ENCODE peak calls at places on chromosomes 6 and 20, in four cellular contexts. E, Q, J and B are unnamed samples.
A peak's percentile ranks its signal among the peaks of the same experiment; 100 is the strongest.

GRCh38 chr20:57680934-57681914 is 28.6 kb downstream of the PMEPA1 start:
- DNase-seq in E (no peak), Q (peak; percentile 40), J (no peak), B (no peak)

GRCh38 chr20:37727247-37727956 is 33.6 kb downstream of the CTNNBL1 start:
- DNase-seq in E (no peak), Q (no peak), J (no peak), B (no peak)

GRCh38 chr6:98653171-98653570 is 181.2 kb upstream of the POU3F2 start:
- DNase-seq in E (no peak), Q (no peak), J (no peak), B (no peak)

GRCh38 chr6:13461352-13461751 is 26.0 kb downstream of the GFOD1 start:
- DNase-seq in E (no peak), Q (no peak), J (no peak), B (no peak)

GRCh38 chr20:3842332-3842930 is 4.2 kb upstream of the MAVS start:
- DNase-seq in E (no peak), Q (no peak), J (no peak), B (no peak)

GRCh38 chr20:25039697-25040437 is 18.1 kb downstream of the ACSS1 start:
- DNase-seq in E (no peak), Q (no peak), J (no peak), B (no peak)

GRCh38 chr20:56069016-56069415 is 63.7 kb upstream of the CBLN4 start:
- DNase-seq in E (no peak), Q (no peak), J (no peak), B (no peak)

GRCh38 chr20:43459022-43459942 is 1.6 kb downstream of the SRSF6 start:
- DNase-seq in E (no peak), Q (no peak), J (peak; percentile 43), B (no peak)

GRCh38 chr6:139595183-139595582 is 220.7 kb upstream of the CITED2 start:
- DNase-seq in E (no peak), Q (no peak), J (no peak), B (no peak)

GRCh38 chr6:160073272-160073671 is 48.3 kb upstream of the SLC22A1 start:
- DNase-seq in E (no peak), Q (no peak), J (no peak), B (no peak)

GRCh38 chr6:5084787-5085637 is at the start of gene PPP1R3G:
- DNase-seq in E (peak; percentile 60), Q (no peak), J (no peak), B (no peak)

GRCh38 chr20:36959242-36959641 is 7.7 kb upstream of the SAMHD1 start:
- DNase-seq in E (no peak), Q (no peak), J (no peak), B (no peak)

DNA sequence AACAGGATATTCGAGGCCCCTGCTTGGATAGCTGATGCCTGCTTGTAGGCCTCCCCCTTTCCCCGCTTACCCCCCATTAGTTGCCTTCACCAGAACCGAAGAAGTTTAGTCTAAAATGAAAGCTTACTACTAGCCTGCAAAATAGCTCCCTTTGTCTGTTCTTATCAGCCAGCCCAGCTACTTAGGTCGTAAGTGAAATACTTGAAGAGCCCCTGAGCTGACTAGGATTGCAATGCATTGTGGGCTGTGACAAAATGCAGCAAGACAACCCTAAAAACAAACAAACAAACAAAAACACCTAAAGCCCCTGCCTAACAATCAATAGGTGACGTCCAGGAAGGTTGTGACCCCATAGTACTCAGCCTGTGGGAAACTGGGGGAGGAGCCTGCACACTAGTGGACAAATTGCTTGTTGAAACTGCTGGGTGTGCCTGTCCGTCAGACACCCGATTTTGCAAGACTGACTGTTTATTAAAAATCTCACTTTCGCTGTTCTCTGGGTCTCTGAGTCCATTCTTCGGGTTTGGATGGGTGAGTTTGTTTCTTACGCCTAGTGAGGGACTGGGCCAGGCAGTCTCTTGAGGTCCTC is 104.9 kb upstream of the DUSP22 start:
- DNase-seq in E (no peak), Q (no peak), J (no peak), B (no peak)
- TF ChIP-seq NRF1 in E (no peak), Q (no peak), J (no peak), B (no peak)

GRCh38 chr6:43796910-43797890 is 27.2 kb downstream of the VEGFA start:
- DNase-seq in E (no peak), Q (no peak), J (no peak), B (no peak)

GRCh38 chr6:43800746-43801488 is 30.9 kb downstream of the VEGFA start:
- DNase-seq in E (no peak), Q (no peak), J (no peak), B (no peak)

GRCh38 chr6:43799671-43800623 is 29.9 kb downstream of the VEGFA start:
- DNase-seq in E (no peak), Q (no peak), J (no peak), B (no peak)

GRCh38 chr6:43797919-43798318 is 27.9 kb downstream of the VEGFA start:
- DNase-seq in E (no peak), Q (no peak), J (no peak), B (no peak)

DNA sequence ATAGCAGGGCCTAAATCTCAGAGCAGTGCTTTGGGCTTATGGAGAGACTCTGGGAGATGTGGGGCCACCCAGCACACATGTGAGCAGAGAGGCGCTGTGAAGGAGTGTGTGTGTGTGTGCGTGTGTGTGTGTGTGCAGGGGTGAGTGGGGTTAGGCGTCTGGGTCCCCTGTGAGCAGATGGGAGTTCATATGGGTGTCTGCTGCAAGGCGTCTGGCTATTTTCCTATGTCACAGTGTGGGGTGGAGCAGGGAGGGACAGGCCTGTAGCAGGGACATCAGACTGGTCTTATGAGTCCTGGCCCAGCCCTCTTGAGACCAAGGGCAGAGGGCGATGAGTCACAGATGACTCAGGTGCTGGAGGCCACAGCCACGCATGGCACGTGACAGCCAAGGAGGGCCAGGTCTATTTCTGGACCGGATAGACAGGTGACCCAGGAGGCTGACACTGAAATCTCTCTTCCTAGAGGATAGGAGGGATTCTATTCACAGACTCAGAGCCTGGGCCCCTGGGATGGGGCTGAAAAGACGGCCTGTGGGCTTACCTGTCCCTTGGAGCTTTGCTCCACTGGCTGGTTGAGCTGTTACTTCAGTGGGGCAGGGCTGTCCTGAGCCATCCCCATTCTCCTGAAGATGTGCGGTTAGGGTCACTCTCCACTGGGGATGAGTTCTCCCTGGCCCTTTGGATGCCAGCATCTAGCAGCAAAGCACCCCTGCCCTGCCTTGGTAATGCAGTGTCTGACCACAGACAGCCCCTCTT is 28.9 kb downstream of the VEGFA start:
- DNase-seq in E (peak; percentile 66), Q (peak; percentile 34), J (peak; percentile 87), B (no peak)
- TF ChIP-seq NRF1 in E (no peak), Q (no peak), J (peak; percentile 71), B (no peak)

GRCh38 chr20:40110241-40110910 is 578.7 kb downstream of the MAFB start:
- DNase-seq in E (no peak), Q (no peak), J (no peak), B (no peak)

GRCh38 chr20:40108321-40108720 is 580.7 kb downstream of the MAFB start:
- DNase-seq in E (no peak), Q (no peak), J (no peak), B (no peak)

DNA sequence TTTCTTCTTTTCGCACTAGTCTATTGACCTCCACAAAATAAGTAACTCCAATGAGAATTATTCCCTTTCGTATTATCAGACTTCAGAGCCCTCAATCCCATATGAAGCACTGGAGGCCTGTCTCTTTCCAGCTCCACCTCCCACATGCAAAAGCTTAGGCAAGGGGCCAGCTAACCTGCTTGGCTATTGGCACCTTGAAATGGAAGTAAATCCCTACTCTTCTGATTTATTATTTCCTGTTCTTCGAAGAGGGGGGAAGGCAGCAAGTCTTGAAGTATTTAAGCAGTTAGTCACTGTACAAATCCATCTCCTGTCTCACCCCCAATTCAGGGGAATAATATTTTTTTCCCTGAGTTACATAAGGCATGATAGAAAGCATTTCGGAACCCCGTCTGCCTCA is 577.8 kb downstream of the MAFB start:
- DNase-seq in E (no peak), Q (no peak), J (no peak), B (no peak)
- TF ChIP-seq NRF1 in E (no peak), Q (no peak), J (no peak), B (no peak)

GRCh38 chr20:48875914-48876240 is 45.6 kb upstream of the ARFGEF2 start:
- DNase-seq in E (no peak), Q (no peak), J (peak; percentile 22), B (no peak)

GRCh38 chr20:48877299-48877698 is 44.2 kb upstream of the ARFGEF2 start:
- DNase-seq in E (no peak), Q (no peak), J (no peak), B (no peak)

GRCh38 chr20:48878849-48879248 is 42.7 kb upstream of the ARFGEF2 start:
- DNase-seq in E (no peak), Q (no peak), J (no peak), B (no peak)

GRCh38 chr20:48879609-48880008 is 41.9 kb upstream of the ARFGEF2 start:
- DNase-seq in E (no peak), Q (no peak), J (no peak), B (no peak)

DNA sequence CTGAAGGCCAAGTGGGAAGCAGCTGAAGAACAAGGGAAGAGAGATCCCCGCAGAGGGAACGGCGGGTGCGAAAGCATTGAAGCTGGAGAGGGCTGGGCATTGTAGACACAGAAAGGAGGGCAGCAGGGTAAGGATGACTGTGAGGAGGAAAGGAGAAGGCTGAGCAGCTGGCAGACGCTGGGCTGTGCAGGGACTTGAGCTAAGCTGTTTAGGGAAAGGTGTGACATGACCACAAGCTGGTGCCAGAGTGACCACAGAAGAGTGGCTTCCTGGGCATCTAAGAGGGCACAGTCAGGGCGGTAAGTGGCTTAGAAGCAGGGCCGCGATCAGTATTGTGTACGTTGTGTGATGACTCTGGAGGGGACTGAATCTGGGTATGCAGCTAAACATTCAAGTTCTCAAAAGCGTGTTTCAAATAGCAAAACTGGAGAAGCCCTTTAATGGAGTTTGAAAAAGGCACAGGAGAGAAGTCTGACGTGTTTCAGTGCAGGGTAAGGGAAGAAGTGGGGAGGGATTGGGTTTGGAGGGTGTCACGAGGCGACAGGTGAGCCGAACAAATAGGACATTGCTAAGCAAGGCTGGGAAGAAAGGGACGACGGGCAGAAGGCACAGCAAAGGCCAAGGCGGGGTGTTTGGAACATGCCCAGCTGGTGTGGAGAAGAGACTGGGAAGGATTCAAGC is 46.1 kb upstream of the ARFGEF2 start:
- DNase-seq in E (no peak), Q (no peak), J (no peak), B (no peak)
- TF ChIP-seq NRF1 in E (no peak), Q (no peak), J (no peak), B (no peak)

GRCh38 chr6:36526066-36526465 is 21.2 kb downstream of the STK38 start:
- DNase-seq in E (no peak), Q (no peak), J (no peak), B (no peak)
- TF ChIP-seq NRF1 in E (no peak), Q (no peak), J (no peak), B (no peak)

DNA sequence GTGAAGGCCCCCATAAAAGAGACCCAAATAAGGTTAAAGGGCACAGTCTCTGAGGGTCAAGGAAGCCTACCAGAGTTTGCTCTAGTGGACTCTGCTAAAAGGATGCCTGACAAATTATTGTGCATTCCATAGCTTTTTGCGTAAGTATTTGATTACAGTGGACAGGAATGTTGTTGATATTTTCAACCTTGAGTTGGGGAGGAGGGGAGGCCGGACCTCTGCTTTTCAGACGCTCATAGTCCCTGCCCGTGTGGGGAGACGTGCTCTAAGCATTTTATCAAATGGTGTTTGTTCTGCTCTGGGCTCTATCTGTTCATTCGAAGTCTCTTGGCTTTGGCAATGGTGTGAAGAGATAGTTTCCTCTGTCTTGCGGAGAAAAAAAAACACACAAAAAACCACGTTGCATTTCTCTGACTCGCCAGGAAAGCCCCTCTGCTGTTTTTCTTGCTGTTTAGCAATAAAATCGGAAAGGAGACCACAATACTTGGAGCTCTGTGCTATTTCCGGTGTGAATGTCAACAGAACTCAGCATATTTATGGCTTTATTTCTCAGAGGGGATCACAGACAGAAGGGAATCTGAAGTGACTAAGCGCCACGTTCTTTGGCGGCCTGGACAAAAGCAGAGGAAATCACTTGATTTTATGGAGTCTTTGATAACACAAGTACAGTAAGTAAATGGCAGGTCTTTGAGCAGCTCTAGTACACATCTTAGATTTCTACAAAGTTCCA is 159.8 kb downstream of the ZFP64 start:
- DNase-seq in E (no peak), Q (no peak), J (no peak), B (no peak)
- TF ChIP-seq NRF1 in E (no peak), Q (no peak), J (no peak), B (no peak)